ENCODE peak calls at places on chromosomes 5 and 9, in four cellular contexts. W, F, J and H are unnamed samples.

GRCh38 chr5:16673241-16673998 is 56.6 kb upstream of the RETREG1 start:
- DNase-seq in W (peak), F (no peak), J (no peak), H (no peak)

GRCh38 chr9:92242115-92242778 is 51.2 kb downstream of the IARS1 start:
- DNase-seq in W (peak), F (no peak), J (no peak), H (peak)

GRCh38 chr9:16543225-16543624 is 327.2 kb downstream of the BNC2 start:
- DNase-seq in W (no peak), F (no peak), J (no peak), H (no peak)

GRCh38 chr5:61048534-61048933 is 103.5 kb downstream of the NDUFAF2 start:
- DNase-seq in W (peak), F (no peak), J (peak), H (peak)

GRCh38 chr9:101465330-101465915 is 29.8 kb upstream of the ALDOB start:
- DNase-seq in W (peak), F (no peak), J (peak), H (no peak)

GRCh38 chr9:306907-307306 is 92.2 kb downstream of the DOCK8 start:
- DNase-seq in W (no peak), F (no peak), J (no peak), H (no peak)

GRCh38 chr9:129550199-129550839 is 70.6 kb downstream of the C9orf50 start:
- DNase-seq in W (peak), F (peak), J (no peak), H (no peak)

GRCh38 chr5:97096096-97096648 is 46.2 kb downstream of the LIX1 start:
- DNase-seq in W (peak), F (no peak), J (peak), H (no peak)

GRCh38 chr9:84670106-84670800 is 724 bp downstream of the NTRK2 start:
- DNase-seq in W (no peak), F (peak), J (no peak), H (no peak)

GRCh38 chr5:111892949-111893348 is 136.0 kb upstream of the NREP start:
- DNase-seq in W (no peak), F (no peak), J (peak), H (no peak)

GRCh38 chr9:18478517-18479361 is 4.8 kb downstream of the ADAMTSL1 start:
- DNase-seq in W (peak), F (no peak), J (no peak), H (peak)

GRCh38 chr5:141496038-141496437 is 7.2 kb downstream of the PCDHGC5 start:
- DNase-seq in W (peak), F (no peak), J (no peak), H (no peak)

GRCh38 chr5:66741394-66741793 is 145.2 kb downstream of the MAST4 start:
- DNase-seq in W (no peak), F (no peak), J (no peak), H (no peak)

GRCh38 chr5:135162661-135163265 is 128.7 kb upstream of the PITX1 start:
- DNase-seq in W (no peak), F (no peak), J (no peak), H (no peak)

GRCh38 chr5:124061663-124062062 is 549.7 kb downstream of the CSNK1G3 start:
- DNase-seq in W (peak), F (peak), J (no peak), H (no peak)

GRCh38 chr9:19938990-19939736 is 150.3 kb upstream of the SLC24A2 start:
- DNase-seq in W (no peak), F (no peak), J (no peak), H (no peak)

DNA sequence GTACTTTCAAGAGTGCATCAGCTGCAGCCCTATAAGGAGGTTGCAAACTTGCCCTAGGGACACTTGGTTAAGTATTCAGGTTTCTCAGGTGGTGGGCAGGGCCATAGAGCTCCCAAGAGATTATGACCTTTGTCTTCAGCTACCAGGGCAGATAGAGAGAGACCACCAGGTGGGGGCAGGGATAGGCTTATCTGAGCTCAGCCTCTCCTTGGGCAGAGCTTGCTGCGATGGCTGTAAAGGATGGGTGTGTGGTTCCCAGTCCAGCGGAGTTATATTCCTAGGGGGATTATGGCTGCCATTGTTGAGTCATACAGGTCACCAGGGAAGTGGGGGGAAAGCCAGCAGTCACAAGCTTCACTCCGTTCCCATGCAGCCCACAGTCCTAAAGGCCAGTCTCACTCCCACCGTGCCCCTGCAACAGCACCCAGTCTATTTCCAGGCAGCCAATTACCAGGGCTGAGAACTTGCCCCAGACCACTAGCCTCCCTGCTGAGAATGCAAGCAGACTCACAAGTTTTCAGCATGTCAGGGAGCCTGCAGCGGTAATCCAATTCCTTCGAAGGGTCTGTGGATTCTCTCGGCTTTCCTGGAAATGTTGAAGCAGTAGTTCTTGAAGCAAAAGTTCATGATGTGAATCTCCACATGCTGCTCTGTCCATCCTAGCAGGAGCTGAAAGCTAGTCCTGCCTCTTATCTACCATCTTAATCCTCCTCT is 151.5 kb downstream of the SLC12A2 start:
- DNase-seq in W (no peak), F (no peak), J (no peak), H (no peak)
- H3K4me3 ChIP-seq in W (no peak), F (no peak), J (no peak), H (no peak)

GRCh38 chr5:36389245-36389644 is 87.5 kb upstream of the RANBP3L start:
- DNase-seq in W (peak), F (no peak), J (no peak), H (no peak)
- TF ChIP-seq CTCF in W (no peak), F (no peak), J (no peak), H (no peak)

DNA sequence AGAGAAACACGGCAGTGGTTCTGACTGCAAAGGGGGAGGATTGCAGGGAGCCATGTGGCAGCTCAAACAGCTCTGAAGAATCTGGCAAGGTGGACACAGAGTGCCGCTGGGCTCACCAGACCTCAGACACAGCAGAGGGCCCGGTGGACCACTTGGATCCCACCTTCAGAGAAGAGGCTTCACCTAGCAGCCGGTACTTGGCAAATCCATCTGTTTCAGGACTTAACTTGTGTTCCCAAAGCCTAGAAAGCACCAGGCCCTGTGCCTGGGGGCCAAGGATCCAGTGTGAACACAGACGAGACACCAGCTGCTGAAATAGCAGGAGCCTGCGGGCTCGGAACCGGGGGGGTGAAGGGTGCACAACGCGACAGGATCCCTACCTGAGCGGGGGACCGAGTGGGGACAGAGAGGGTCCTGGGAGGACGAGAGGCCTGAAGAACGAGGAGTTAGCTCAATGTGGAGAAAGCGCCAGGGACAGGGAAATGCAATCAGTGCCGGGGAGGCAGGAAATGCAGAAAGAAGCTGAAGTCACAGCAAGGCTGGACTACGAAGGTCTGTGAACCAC is 44.6 kb downstream of the BTNL9 start:
- DNase-seq in W (no peak), F (no peak), J (no peak), H (no peak)
- H3K4me3 ChIP-seq in W (no peak), F (no peak), J (no peak), H (no peak)

GRCh38 chr5:149775785-149776184 is 45.7 kb downstream of the PPARGC1B start:
- DNase-seq in W (no peak), F (no peak), J (no peak), H (no peak)
- TF ChIP-seq CTCF in W (peak), F (no peak), J (peak), H (peak)

DNA sequence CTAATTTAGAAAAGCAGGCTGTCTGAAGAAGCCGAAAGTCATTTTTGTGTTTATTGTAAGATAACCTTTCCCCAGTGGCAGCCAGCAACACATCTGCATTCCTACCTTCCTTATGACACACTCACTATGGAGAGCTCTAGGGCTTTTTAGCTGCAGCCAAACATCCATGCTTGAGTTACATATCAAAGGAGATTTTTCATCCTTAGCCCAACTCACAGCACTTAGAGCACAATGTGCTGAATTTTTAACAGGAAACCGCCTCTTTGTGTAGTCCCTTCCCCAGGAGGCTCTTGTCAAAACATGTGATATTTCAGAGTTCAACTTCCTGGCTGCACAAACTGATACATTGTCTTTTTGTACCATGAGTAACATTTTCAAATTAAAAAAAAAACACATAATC is 379.2 kb downstream of the CTNND2 start:
- DNase-seq in W (no peak), F (no peak), J (no peak), H (no peak)
- H3K4me3 ChIP-seq in W (no peak), F (no peak), J (no peak), H (no peak)

GRCh38 chr5:149767278-149767550 is 37.1 kb downstream of the PPARGC1B start:
- DNase-seq in W (no peak), F (no peak), J (no peak), H (no peak)

GRCh38 chr5:149762958-149763630 is 33.0 kb downstream of the PPARGC1B start:
- DNase-seq in W (no peak), F (no peak), J (no peak), H (no peak)

GRCh38 chr5:149764086-149764485 is 34.0 kb downstream of the PPARGC1B start:
- DNase-seq in W (no peak), F (no peak), J (no peak), H (no peak)

GRCh38 chr5:149766460-149767277 is 36.6 kb downstream of the PPARGC1B start:
- DNase-seq in W (no peak), F (no peak), J (no peak), H (no peak)

DNA sequence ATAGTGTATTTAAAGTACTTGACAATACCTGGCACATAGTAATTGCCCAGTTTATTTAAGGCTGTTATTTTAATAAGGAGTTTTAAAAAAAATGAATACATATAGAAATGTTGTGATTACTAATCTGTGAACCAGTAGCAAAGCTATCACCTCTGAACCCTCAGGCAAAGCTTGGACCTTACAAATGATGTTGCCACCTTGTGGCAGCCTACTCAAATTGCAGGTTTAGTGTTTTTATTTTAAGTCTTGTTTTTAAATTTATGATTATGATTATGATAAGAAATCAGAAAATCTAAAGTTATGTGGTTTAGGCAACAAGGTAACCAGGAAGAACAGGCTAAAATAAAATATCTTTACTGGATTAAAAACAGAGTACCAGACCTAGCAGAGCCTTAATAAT is 35.8 kb downstream of the PPARGC1B start:
- DNase-seq in W (no peak), F (no peak), J (no peak), H (no peak)
- TF ChIP-seq CTCF in W (no peak), F (peak), J (no peak), H (no peak)